ENCODE peak calls at places on chromosome 14, in nine cellular contexts. N is mesenchymal stem cell; B is testis; V is MM.1S; S is ovary; Z is AG09309; U is CD4-positive, alpha-beta memory T cell; L is AG04450; Q is stomach. M is an unnamed sample.

GRCh38 chr14:35534884-35535793 is 1.2 kb downstream of the INSM2 start:
- DNase-seq in N (peak), B (peak), V (peak), S (peak), Z (no peak), U (peak), L (peak), Q (peak), M (no peak)

GRCh38 chr14:61111145-61112130 is 130.4 kb downstream of the SLC38A6 start:
- DNase-seq in N (no peak), B (no peak), V (no peak), S (no peak), Z (no peak), U (no peak), L (no peak), Q (no peak), M (no peak)

GRCh38 chr14:24311837-24312615 is 724 bp downstream of the LTB4R start:
- DNase-seq in N (no peak), B (no peak), V (no peak), S (no peak), Z (no peak), U (peak), L (no peak), Q (no peak), M (no peak)

GRCh38 chr14:79328863-79329262 is 882.4 kb downstream of the DIO2 start:
- DNase-seq in N (peak), B (no peak), V (no peak), S (no peak), Z (no peak), U (no peak), L (no peak), Q (no peak), M (no peak)

GRCh38 chr14:68806526-68807147 is 13.8 kb upstream of the ZFP36L1 start:
- DNase-seq in N (peak), B (peak), V (no peak), S (no peak), Z (no peak), U (no peak), L (no peak), Q (peak), M (no peak)

GRCh38 chr14:63266106-63266505 is 52.6 kb downstream of the GPHB5 start:
- DNase-seq in N (no peak), B (no peak), V (no peak), S (no peak), Z (no peak), U (no peak), L (no peak), Q (no peak), M (no peak)

GRCh38 chr14:22668863-22669262 is 24.7 kb upstream of the OR6J1 start:
- DNase-seq in N (peak), B (no peak), V (no peak), S (no peak), Z (no peak), U (no peak), L (no peak), Q (no peak), M (no peak)

GRCh38 chr14:32419429-32419828 is 90.3 kb downstream of the AKAP6 start:
- DNase-seq in N (no peak), B (no peak), V (no peak), S (no peak), Z (no peak), U (no peak), L (no peak), Q (no peak), M (no peak)

GRCh38 chr14:36313206-36313605 is 7.2 kb downstream of the MBIP start:
- DNase-seq in N (no peak), B (no peak), V (no peak), S (no peak), Z (no peak), U (no peak), L (no peak), Q (no peak), M (no peak)

GRCh38 chr14:101858791-101859537 is 97.5 kb downstream of the PPP2R5C start:
- DNase-seq in N (no peak), B (no peak), V (no peak), S (no peak), Z (no peak), U (no peak), L (no peak), Q (no peak), M (no peak)

GRCh38 chr14:36835145-36835544 is 173.5 kb downstream of the PAX9 start:
- DNase-seq in N (no peak), B (no peak), V (no peak), S (no peak), Z (no peak), U (no peak), L (no peak), Q (no peak), M (no peak)

GRCh38 chr14:79638647-79639266 is 572.5 kb downstream of the DIO2 start:
- DNase-seq in N (no peak), B (no peak), V (no peak), S (no peak), Z (no peak), U (no peak), L (no peak), Q (no peak), M (no peak)

GRCh38 chr14:104287301-104288009 is 149.1 kb downstream of the KIF26A start:
- DNase-seq in N (no peak), B (no peak), V (no peak), S (peak), Z (no peak), U (no peak), L (no peak), Q (no peak), M (no peak)

GRCh38 chr14:92792885-92793284 is 1.2 kb upstream of the GOLGA5 start:
- DNase-seq in N (no peak), B (no peak), V (no peak), S (no peak), Z (no peak), U (no peak), L (no peak), Q (no peak), M (no peak)

GRCh38 chr14:68787235-68787727 is 5.6 kb downstream of the ZFP36L1 start:
- DNase-seq in N (no peak), B (peak), V (no peak), S (no peak), Z (no peak), U (no peak), L (no peak), Q (peak), M (peak)

GRCh38 chr14:85686908-85687307 is 157.0 kb downstream of the FLRT2 start:
- DNase-seq in N (no peak), B (no peak), V (no peak), S (no peak), Z (no peak), U (no peak), L (no peak), Q (no peak), M (no peak)

GRCh38 chr14:102185360-102185759 is 45.7 kb downstream of the WDR20 start:
- DNase-seq in N (no peak), B (no peak), V (no peak), S (no peak), Z (no peak), U (no peak), L (no peak), Q (peak), M (no peak)

GRCh38 chr14:93683241-93683640 is 105.0 kb downstream of the PRIMA1 start:
- DNase-seq in N (no peak), B (peak), V (no peak), S (no peak), Z (no peak), U (no peak), L (no peak), Q (no peak), M (peak)

GRCh38 chr14:90137807-90138206 is 76.0 kb downstream of the KCNK13 start:
- DNase-seq in N (peak), B (no peak), V (no peak), S (no peak), Z (no peak), U (no peak), L (no peak), Q (no peak), M (no peak)

GRCh38 chr14:39673141-39674133 is 241.2 kb upstream of the FBXO33 start:
- DNase-seq in N (peak), B (no peak), V (no peak), S (no peak), Z (no peak), U (no peak), L (no peak), Q (no peak), M (no peak)

GRCh38 chr14:54564799-54565235 is 2.1 kb upstream of the SAMD4A start:
- DNase-seq in N (peak), B (peak), V (no peak), S (no peak), Z (no peak), U (no peak), L (peak), Q (no peak), M (no peak)

GRCh38 chr14:104297313-104297704 is 158.9 kb downstream of the KIF26A start:
- DNase-seq in N (no peak), B (no peak), V (no peak), S (no peak), Z (no peak), U (no peak), L (no peak), Q (no peak), M (no peak)

GRCh38 chr14:89576132-89576923 is 159.3 kb upstream of the FOXN3 start:
- DNase-seq in N (no peak), B (no peak), V (no peak), S (no peak), Z (no peak), U (no peak), L (no peak), Q (no peak), M (no peak)

GRCh38 chr14:46063872-46064271 is 587.7 kb downstream of the RPL10L start:
- DNase-seq in N (no peak), B (peak), V (no peak), S (no peak), Z (no peak), U (no peak), L (no peak), Q (no peak), M (no peak)

GRCh38 chr14:103576371-103577024 is 13.7 kb downstream of the COA8 start:
- DNase-seq in N (peak), B (peak), V (no peak), S (peak), Z (peak), U (no peak), L (no peak), Q (peak), M (no peak)

GRCh38 chr14:64654931-64655330 is 49.3 kb upstream of the PLEKHG3 start:
- DNase-seq in N (peak), B (no peak), V (no peak), S (no peak), Z (no peak), U (no peak), L (no peak), Q (no peak), M (no peak)

GRCh38 chr14:101072070-101072469 is 168.5 kb upstream of the RTL1 start:
- DNase-seq in N (no peak), B (no peak), V (no peak), S (no peak), Z (no peak), U (no peak), L (no peak), Q (no peak), M (no peak)

GRCh38 chr14:94028450-94028826 is 2.3 kb downstream of the OTUB2 start:
- DNase-seq in N (peak), B (no peak), V (no peak), S (no peak), Z (no peak), U (no peak), L (no peak), Q (no peak), M (peak)

GRCh38 chr14:90184571-90185266 is 71.6 kb upstream of the PSMC1 start:
- DNase-seq in N (no peak), B (no peak), V (no peak), S (no peak), Z (no peak), U (no peak), L (no peak), Q (no peak), M (no peak)

GRCh38 chr14:78985668-78986073 is 815.5 kb downstream of the NRXN3 start:
- DNase-seq in N (no peak), B (no peak), V (no peak), S (no peak), Z (no peak), U (no peak), L (no peak), Q (no peak), M (no peak)

GRCh38 chr14:101033006-101033405 is 129.5 kb upstream of the RTL1 start:
- DNase-seq in N (no peak), B (no peak), V (no peak), S (no peak), Z (no peak), U (no peak), L (no peak), Q (no peak), M (no peak)

GRCh38 chr14:20306079-20306423 is 300 bp upstream of the TTC5 start:
- DNase-seq in N (no peak), B (no peak), V (no peak), S (no peak), Z (no peak), U (no peak), L (no peak), Q (no peak), M (no peak)

DNA sequence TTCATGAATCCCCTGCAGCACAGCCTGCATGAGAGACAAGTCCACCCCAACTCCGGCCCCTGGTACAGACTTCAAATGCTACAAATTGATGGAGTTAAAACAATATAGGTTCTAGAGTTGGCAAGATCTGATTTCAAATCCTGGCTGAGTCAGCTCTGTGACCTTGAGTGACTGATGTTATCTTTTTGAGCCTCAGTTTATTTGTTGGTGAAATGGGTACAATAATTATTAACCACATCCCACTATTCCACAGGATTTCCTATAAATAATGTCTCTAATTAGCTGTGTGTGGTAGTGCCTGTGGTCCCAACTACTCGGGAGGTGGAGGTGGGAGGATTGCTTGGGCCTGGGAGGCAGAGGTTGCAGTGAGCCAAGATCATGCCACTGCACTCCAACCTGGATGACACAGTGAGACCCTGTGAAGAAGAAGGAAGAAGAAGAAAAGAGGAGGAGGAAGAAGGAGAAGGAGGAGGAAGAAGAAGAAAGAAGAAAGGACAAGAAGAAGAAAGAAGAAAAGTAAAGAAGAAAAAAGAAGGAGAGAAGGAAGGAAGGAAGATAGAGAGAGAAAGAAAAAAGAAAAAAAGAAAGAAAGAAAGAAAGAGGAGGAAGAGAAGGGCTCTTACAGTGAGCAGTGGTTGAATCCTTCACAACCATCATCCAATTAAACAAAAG is 39.6 kb upstream of the DICER1 start:
- DNase-seq in N (no peak), B (no peak), V (no peak), S (no peak), Z (no peak), U (no peak), L (no peak), Q (no peak), M (no peak)
- H3K4me3 ChIP-seq in N (no peak), B (no peak), V (no peak), S (no peak), Z (no peak), U (no peak), L (no peak), Q (no peak), M (no peak)

GRCh38 chr14:50944647-50945413 is 547 bp upstream of the PYGL start:
- DNase-seq in N (peak), B (peak), V (no peak), S (peak), Z (no peak), U (peak), L (no peak), Q (peak), M (no peak)
- H3K4me3 ChIP-seq in N (peak), B (peak), V (peak), S (peak), Z (peak), U (peak), L (peak), Q (peak), M (peak)

GRCh38 chr14:29925106-29925722 is 2.4 kb downstream of the PRKD1 start:
- DNase-seq in N (peak), B (no peak), V (no peak), S (no peak), Z (no peak), U (no peak), L (peak), Q (no peak), M (no peak)
- H3K4me3 ChIP-seq in N (peak), B (no peak), V (no peak), S (no peak), Z (peak), U (no peak), L (peak), Q (no peak), M (no peak)

DNA sequence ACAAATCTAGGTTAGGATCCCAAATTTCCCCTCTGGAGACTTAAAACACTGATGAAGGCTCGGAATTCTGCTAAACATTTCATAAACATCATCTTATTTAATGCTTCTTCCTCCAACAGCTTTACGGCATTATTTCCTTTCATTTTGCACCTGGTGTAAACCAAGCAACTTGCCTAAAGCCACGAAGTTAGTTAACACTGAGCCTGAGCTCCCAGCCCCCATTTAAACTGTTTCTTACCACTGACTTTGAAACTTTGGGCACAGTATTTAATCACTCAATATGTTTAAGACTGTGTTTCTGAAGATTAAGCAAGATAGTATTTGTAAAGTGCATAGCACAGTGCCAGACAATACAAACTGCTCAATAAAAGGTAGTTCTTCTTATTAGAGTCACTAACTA is 4.2 kb downstream of the EGLN3 start:
- DNase-seq in N (no peak), B (no peak), V (no peak), S (no peak), Z (no peak), U (no peak), L (no peak), Q (no peak), M (peak)
- H3K4me3 ChIP-seq in N (no peak), B (no peak), V (no peak), S (no peak), Z (no peak), U (no peak), L (no peak), Q (no peak), M (peak)

GRCh38 chr14:55780156-55780946 is 200.3 kb downstream of the KTN1 start:
- DNase-seq in N (peak), B (peak), V (no peak), S (no peak), Z (peak), U (no peak), L (no peak), Q (peak), M (no peak)
- H3K4me3 ChIP-seq in N (no peak), B (no peak), V (no peak), S (no peak), Z (no peak), U (no peak), L (no peak), Q (no peak), M (no peak)

GRCh38 chr14:105857816-105858675 is 331.7 kb downstream of the TMEM121 start:
- DNase-seq in N (no peak), B (peak), V (peak), S (peak), Z (no peak), U (peak), L (no peak), Q (no peak), M (no peak)

GRCh38 chr14:105856676-105857222 is 330.4 kb downstream of the TMEM121 start:
- DNase-seq in N (no peak), B (peak), V (no peak), S (peak), Z (no peak), U (no peak), L (no peak), Q (no peak), M (no peak)

GRCh38 chr14:105859717-105860614 is 333.6 kb downstream of the TMEM121 start:
- DNase-seq in N (no peak), B (peak), V (peak), S (peak), Z (no peak), U (peak), L (no peak), Q (peak), M (no peak)

GRCh38 chr14:105857223-105857815 is 330.9 kb downstream of the TMEM121 start:
- DNase-seq in N (no peak), B (peak), V (no peak), S (no peak), Z (no peak), U (peak), L (no peak), Q (no peak), M (no peak)

DNA sequence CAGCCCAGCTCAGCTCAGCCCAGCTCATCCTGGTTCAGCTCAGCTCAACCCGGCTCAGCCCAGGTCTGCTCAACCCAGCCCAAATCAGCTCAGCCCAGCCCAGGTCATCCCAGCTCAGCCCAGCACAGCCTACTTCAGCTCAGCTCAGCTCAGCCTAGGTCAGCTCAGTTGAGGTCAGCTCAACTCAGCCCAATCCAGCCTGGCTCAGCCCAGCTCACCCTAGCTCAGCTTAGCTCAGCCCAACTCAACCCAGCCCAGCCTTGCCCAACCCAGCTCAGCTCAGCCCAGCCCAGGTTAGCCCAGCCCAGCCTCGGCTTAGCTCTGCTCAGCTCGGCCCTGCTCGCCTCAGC is 332.3 kb downstream of the TMEM121 start:
- DNase-seq in N (no peak), B (peak), V (peak), S (no peak), Z (no peak), U (peak), L (no peak), Q (no peak), M (no peak)
- H3K4me3 ChIP-seq in N (no peak), B (no peak), V (peak), S (no peak), Z (no peak), U (no peak), L (no peak), Q (no peak), M (no peak)

GRCh38 chr14:99878563-99878962 is 85.3 kb downstream of the EML1 start:
- DNase-seq in N (no peak), B (no peak), V (no peak), S (no peak), Z (no peak), U (no peak), L (no peak), Q (no peak), M (no peak)

GRCh38 chr14:99881011-99881410 is 87.8 kb downstream of the EML1 start:
- DNase-seq in N (no peak), B (no peak), V (no peak), S (no peak), Z (no peak), U (no peak), L (no peak), Q (no peak), M (no peak)

GRCh38 chr14:99876406-99876805 is 83.2 kb downstream of the EML1 start:
- DNase-seq in N (no peak), B (no peak), V (no peak), S (no peak), Z (no peak), U (no peak), L (no peak), Q (no peak), M (no peak)

GRCh38 chr14:99875421-99875820 is 82.2 kb downstream of the EML1 start:
- DNase-seq in N (no peak), B (no peak), V (no peak), S (no peak), Z (no peak), U (no peak), L (no peak), Q (no peak), M (no peak)

GRCh38 chr14:99879401-99880295 is 86.4 kb downstream of the EML1 start:
- DNase-seq in N (peak), B (no peak), V (no peak), S (no peak), Z (peak), U (no peak), L (peak), Q (no peak), M (no peak)
- H3K4me3 ChIP-seq in N (peak), B (no peak), V (no peak), S (no peak), Z (no peak), U (no peak), L (peak), Q (no peak), M (no peak)